ENCODE peak calls at places on chromosomes 13 and 19, in eight cellular contexts. J is uterus, N is AG04450, B is A549, W is tibial nerve, L is breast epithelium, E is body of pancreas, I is thyroid gland. G is an unnamed sample.
A peak's percentile ranks its signal among the peaks of the same experiment; 100 is the strongest.

GRCh38 chr19:41774515-41774980 is 19.2 kb downstream of the CEACAM6 start:
- DNase-seq in N (no peak), B (peak; percentile 57), I (peak; percentile 17), L (no peak), E (peak; percentile 32), J (no peak), W (no peak), G (no peak)

GRCh38 chr13:36858285-36858684 is 39.3 kb downstream of the RFXAP start:
- DNase-seq in L (no peak), J (no peak), N (peak; percentile 15), I (peak; percentile 12), W (no peak), E (no peak), B (peak; percentile 7), G (no peak)

GRCh38 chr19:47781590-47782318 is 3.3 kb downstream of the SELENOW start:
- DNase-seq in L (no peak), J (peak; percentile 63), W (peak; percentile 47), N (no peak), I (no peak), B (no peak), E (peak; percentile 64), G (peak; percentile 51)

GRCh38 chr19:49468199-49468598 is 5.8 kb upstream of the FLT3LG start:
- DNase-seq in J (no peak), I (no peak), E (no peak), B (no peak), N (no peak), W (no peak), L (no peak), G (no peak)

GRCh38 chr13:29905845-29906244 is 55.4 kb upstream of the UBL3 start:
- DNase-seq in I (no peak), W (no peak), B (no peak), N (no peak), E (peak; percentile 56), L (no peak), J (no peak), G (no peak)

GRCh38 chr13:20702945-20703784 is at the start of gene IL17D:
- DNase-seq in L (no peak), J (no peak), I (peak; percentile 28), W (no peak), B (no peak), E (peak; percentile 32), N (no peak), G (no peak)

GRCh38 chr13:108549989-108550388 is 79.4 kb upstream of the MYO16 start:
- DNase-seq in B (no peak), N (no peak), I (no peak), L (no peak), E (no peak), W (no peak), J (no peak), G (no peak)

GRCh38 chr19:49149652-49150105 is 5.5 kb downstream of the HRC start:
- DNase-seq in E (peak; percentile 75), J (peak; percentile 72), I (peak; percentile 72), B (peak; percentile 82), N (peak; percentile 70), L (peak; percentile 68), W (no peak), G (peak; percentile 60)

GRCh38 chr19:50199254-50199545 is 4.2 kb upstream of the MYH14 start:
- DNase-seq in L (no peak), B (no peak), W (no peak), J (no peak), I (peak; percentile 82), N (no peak), E (peak; percentile 60), G (no peak)

GRCh38 chr19:1383311-1384084 is at the start of gene NDUFS7:
- DNase-seq in N (peak; percentile 85), E (peak; percentile 94), I (peak; percentile 89), L (peak; percentile 91), J (peak; percentile 95), W (peak; percentile 82), B (peak; percentile 47), G (peak; percentile 84)

GRCh38 chr19:32201661-32202060 is 143.7 kb upstream of the ZNF507 start:
- DNase-seq in L (no peak), J (no peak), B (no peak), W (no peak), N (no peak), I (no peak), E (no peak), G (no peak)

GRCh38 chr13:47258384-47258783 is 361.5 kb upstream of the HTR2A start:
- DNase-seq in I (no peak), E (no peak), W (no peak), N (no peak), J (no peak), B (no peak), L (no peak), G (no peak)

GRCh38 chr13:112134150-112135075 is 67.5 kb downstream of the SOX1 start:
- DNase-seq in E (no peak), W (no peak), L (peak; percentile 25), I (no peak), J (no peak), B (no peak), N (no peak), G (no peak)

GRCh38 chr13:67971291-67971690 is 741.2 kb upstream of the PCDH9 start:
- DNase-seq in L (no peak), I (no peak), E (no peak), N (no peak), W (no peak), B (no peak), J (no peak), G (no peak)

GRCh38 chr19:52673014-52673413 is 34.9 kb upstream of the ZNF83 start:
- DNase-seq in I (no peak), W (no peak), N (no peak), L (no peak), B (no peak), J (no peak), E (no peak), G (no peak)

GRCh38 chr13:34208326-34208725 is 390.4 kb downstream of the RFC3 start:
- DNase-seq in J (no peak), I (no peak), B (no peak), W (no peak), L (no peak), N (no peak), E (no peak), G (no peak)

GRCh38 chr13:42747399-42747873 is 33.9 kb upstream of the FAM216B start:
- DNase-seq in I (no peak), J (no peak), N (peak; percentile 94), B (no peak), L (no peak), E (no peak), W (no peak), G (no peak)

DNA sequence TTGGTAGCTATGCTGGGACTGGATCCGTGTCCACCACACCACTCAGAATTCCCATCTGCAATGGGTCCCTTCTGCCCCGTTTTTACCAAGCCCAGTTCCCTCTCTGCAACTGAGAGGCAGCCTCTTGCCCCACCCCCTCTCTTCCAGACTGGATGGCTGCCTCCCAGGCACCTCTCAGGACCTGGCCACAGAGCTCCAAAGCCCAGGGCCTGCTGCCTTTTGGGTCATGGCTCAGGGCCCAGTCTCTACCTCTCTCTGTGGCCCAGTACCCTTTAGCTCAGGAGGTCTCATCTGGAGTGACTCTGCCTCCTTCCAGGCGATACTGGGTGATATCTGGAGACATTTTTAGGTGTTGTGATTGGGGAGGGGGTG is 10.3 kb upstream of the ZBTB7A start:
- DNase-seq in L (no peak), J (no peak), W (no peak), N (no peak), E (no peak), B (no peak), I (peak; percentile 46), G (no peak)
- H3K27ac ChIP-seq in L (peak overlapping the region; percentile 86), J (no peak overlapping the region), W (peak overlapping the region; percentile 87), N (no peak overlapping the region), E (no peak overlapping the region), B (no peak overlapping the region), I (no peak overlapping the region), G (peak overlapping the region; percentile 55)

GRCh38 chr19:44356383-44357111 is at the start of gene ZNF112:
- DNase-seq in W (peak; percentile 54), I (peak; percentile 91), N (peak; percentile 69), L (peak; percentile 81), B (peak; percentile 62), J (peak; percentile 83), E (peak; percentile 92), G (peak; percentile 72)
- H3K27ac ChIP-seq in W (peak within 1 kb of the TSS; percentile 48), I (peak within 1 kb of the TSS; percentile 44), N (no peak within 1 kb of the TSS), L (peak within 1 kb of the TSS; percentile 70), B (peak within 1 kb of the TSS; percentile 73), J (peak within 1 kb of the TSS; percentile 64), E (peak within 1 kb of the TSS; percentile 52), G (peak within 1 kb of the TSS; percentile 75)

GRCh38 chr19:4184718-4185352 is 2.3 kb downstream of the ANKRD24 start:
- DNase-seq in E (no peak), N (no peak), I (no peak), B (no peak), W (no peak), L (no peak), J (no peak), G (no peak)

GRCh38 chr19:4183967-4184717 is 1.7 kb downstream of the ANKRD24 start:
- DNase-seq in B (no peak), L (no peak), E (no peak), N (no peak), J (no peak), W (no peak), I (no peak), G (no peak)

GRCh38 chr19:4185413-4186086 is 3.1 kb downstream of the ANKRD24 start:
- DNase-seq in N (no peak), E (no peak), J (no peak), B (no peak), W (no peak), I (no peak), L (no peak), G (no peak)

GRCh38 chr19:4181053-4181508 is 1.3 kb downstream of the SIRT6 start:
- DNase-seq in B (no peak), J (no peak), N (no peak), W (no peak), I (no peak), L (no peak), E (no peak), G (no peak)

GRCh38 chr19:4182082-4182926 is at the start of the genes ANKRD24 and SIRT6:
- DNase-seq in L (peak; percentile 92), E (peak; percentile 97), W (peak; percentile 89), N (peak; percentile 87), B (peak; percentile 94), I (peak; percentile 96), J (peak; percentile 94), G (peak; percentile 85)
- H3K27ac ChIP-seq in L (peak within 1 kb of the TSS; percentile 64), E (peak within 1 kb of the TSS; percentile 64), W (peak within 1 kb of the TSS; percentile 85), N (peak within 1 kb of the TSS; percentile 39), B (peak within 1 kb of the TSS; percentile 85), I (peak within 1 kb of the TSS; percentile 57), J (peak within 1 kb of the TSS; percentile 74), G (peak within 1 kb of the TSS; percentile 77)

GRCh38 chr19:30227071-30227621 is 145.0 kb upstream of the ZNF536 start:
- DNase-seq in W (no peak), N (no peak), L (no peak), J (no peak), I (peak; percentile 45), E (no peak), B (peak; percentile 48), G (no peak)

GRCh38 chr19:30228113-30228725 is 144.0 kb upstream of the ZNF536 start:
- DNase-seq in B (no peak), J (no peak), N (no peak), I (peak; percentile 10), L (no peak), E (no peak), W (no peak), G (peak; percentile 23)

GRCh38 chr19:30227661-30228112 is 144.5 kb upstream of the ZNF536 start:
- DNase-seq in J (peak; percentile 22), N (no peak), W (no peak), I (peak; percentile 67), L (peak; percentile 66), B (peak; percentile 89), E (peak; percentile 58), G (peak; percentile 69)

GRCh38 chr19:30229524-30230174 is 142.5 kb upstream of the ZNF536 start:
- DNase-seq in B (no peak), N (no peak), W (no peak), L (no peak), E (no peak), I (no peak), J (no peak), G (no peak)

GRCh38 chr19:30228726-30229523 is 143.3 kb upstream of the ZNF536 start:
- DNase-seq in B (no peak), E (no peak), W (no peak), L (no peak), N (no peak), J (no peak), I (peak; percentile 31), G (no peak)
- H3K27ac ChIP-seq in B (no peak overlapping the region), E (no peak overlapping the region), W (peak overlapping the region; percentile 89), L (no peak overlapping the region), N (no peak overlapping the region), J (no peak overlapping the region), I (no peak overlapping the region), G (peak overlapping the region; percentile 89)